ENCODE peak calls at places on chromosomes 12 and 14, in four cellular contexts. O is neural progenitor cell, G is fibroblast of lung, M is uterus. X is an unnamed sample.

GRCh38 chr12:47216150-47216677 is 136.5 kb upstream of the AMIGO2 start:
- DNase-seq in O (no peak), G (no peak), M (no peak), X (no peak)

GRCh38 chr14:32008602-32009193 is 68.4 kb upstream of the ARHGAP5 start:
- DNase-seq in O (no peak), G (no peak), M (no peak), X (no peak)

GRCh38 chr12:51949342-51950030 is 2.0 kb upstream of the ACVR1B start:
- DNase-seq in O (no peak), G (no peak), M (no peak), X (no peak)

GRCh38 chr12:115323223-115323905 is 639.4 kb upstream of the TBX3 start:
- DNase-seq in O (no peak), G (peak), M (no peak), X (no peak)

GRCh38 chr14:41385787-41386186 is 220.9 kb upstream of the LRFN5 start:
- DNase-seq in O (no peak), G (no peak), M (no peak), X (no peak)

GRCh38 chr12:105483691-105484090 is 153.2 kb downstream of the C12orf75 start:
- DNase-seq in O (no peak), G (no peak), M (no peak), X (no peak)

GRCh38 chr14:76917158-76917596 is 91.0 kb downstream of the LRRC74A start:
- DNase-seq in O (peak), G (peak), M (peak), X (no peak)

GRCh38 chr14:59130472-59130871 is 58.0 kb upstream of the DAAM1 start:
- DNase-seq in O (peak), G (no peak), M (peak), X (no peak)

GRCh38 chr12:23484238-23484637 is 465.2 kb downstream of the SOX5 start:
- DNase-seq in O (no peak), G (peak), M (no peak), X (no peak)

GRCh38 chr12:82149045-82149444 is 209.1 kb downstream of the CCDC59 start:
- DNase-seq in O (no peak), G (no peak), M (no peak), X (no peak)

GRCh38 chr12:53998900-53999236 is 1.1 kb upstream of the HOXC9 start:
- DNase-seq in O (no peak), G (no peak), M (no peak), X (no peak)

GRCh38 chr14:71918955-71919354 is 13.3 kb upstream of the RGS6 start:
- DNase-seq in O (peak), G (no peak), M (no peak), X (no peak)

GRCh38 chr12:120321382-120322202 is 6.0 kb downstream of the PLA2G1B start:
- DNase-seq in O (no peak), G (no peak), M (no peak), X (peak)

GRCh38 chr12:52816189-52816588 is 2.3 kb upstream of the KRT4 start:
- DNase-seq in O (no peak), G (no peak), M (no peak), X (no peak)

GRCh38 chr12:6494351-6494743 is 445 bp downstream of the NCAPD2 start:
- DNase-seq in O (no peak), G (no peak), M (no peak), X (no peak)

GRCh38 chr12:68425998-68426397 is 93.8 kb upstream of the MDM1 start:
- DNase-seq in O (no peak), G (peak), M (no peak), X (no peak)

GRCh38 chr14:89163237-89163636 is 253.8 kb downstream of the FOXN3 start:
- DNase-seq in O (no peak), G (no peak), M (no peak), X (no peak)

GRCh38 chr14:89165810-89166209 is 251.2 kb downstream of the FOXN3 start:
- DNase-seq in O (no peak), G (peak), M (no peak), X (no peak)

GRCh38 chr14:89166650-89167049 is 250.4 kb downstream of the FOXN3 start:
- DNase-seq in O (no peak), G (no peak), M (no peak), X (no peak)

GRCh38 chr14:89164168-89165074 is 252.6 kb downstream of the FOXN3 start:
- DNase-seq in O (no peak), G (no peak), M (no peak), X (no peak)

DNA sequence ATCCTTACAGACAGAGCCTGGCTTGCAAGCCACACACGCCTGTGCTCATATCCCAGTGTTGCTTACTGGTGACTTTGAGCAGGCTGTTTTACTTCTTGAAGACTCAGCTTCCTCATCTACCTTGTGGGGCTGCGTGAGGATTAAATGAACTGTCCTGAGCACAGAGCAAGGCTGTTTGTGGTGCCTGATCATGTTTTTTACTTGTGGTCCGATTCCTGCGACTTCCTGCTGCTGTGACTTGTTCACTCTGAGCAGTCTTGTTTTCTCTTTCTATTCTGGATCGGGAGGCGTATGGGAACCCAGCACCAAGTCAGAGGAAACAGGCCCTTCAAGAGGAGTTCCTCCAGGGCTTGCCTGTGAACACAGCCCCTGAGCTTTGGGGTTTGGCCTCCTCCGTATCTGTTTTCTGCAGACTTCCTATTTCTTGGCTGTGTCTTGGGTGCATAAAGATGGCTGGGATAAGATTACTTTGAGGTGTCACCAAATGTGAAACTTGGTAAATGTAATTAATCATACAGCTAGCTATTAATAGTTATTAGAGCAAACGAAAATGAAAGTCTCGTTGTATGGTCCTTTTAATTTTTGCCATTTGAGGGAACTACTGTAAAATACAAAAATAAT is 251.7 kb downstream of the FOXN3 start:
- DNase-seq in O (no peak), G (no peak), M (no peak), X (no peak)
- H3K4me3 ChIP-seq in O (no peak), G (no peak), M (peak), X (no peak)

GRCh38 chr14:91398192-91398591 is 19.4 kb downstream of the CCDC88C start:
- DNase-seq in O (no peak), G (no peak), M (no peak), X (no peak)

GRCh38 chr14:91394105-91395081 is 23.2 kb downstream of the CCDC88C start:
- DNase-seq in O (no peak), G (no peak), M (no peak), X (no peak)

GRCh38 chr14:91395466-91395865 is 22.2 kb downstream of the CCDC88C start:
- DNase-seq in O (no peak), G (no peak), M (no peak), X (no peak)

GRCh38 chr14:91396959-91397815 is 20.4 kb downstream of the CCDC88C start:
- DNase-seq in O (no peak), G (no peak), M (no peak), X (no peak)

GRCh38 chr14:91395998-91396660 is 21.5 kb downstream of the CCDC88C start:
- DNase-seq in O (no peak), G (no peak), M (no peak), X (no peak)
- H3K4me3 ChIP-seq in O (no peak), G (no peak), M (no peak), X (no peak)

GRCh38 chr12:22477166-22477893 is 67.0 kb downstream of the C2CD5 start:
- DNase-seq in O (no peak), G (peak), M (peak), X (peak)

GRCh38 chr12:22477894-22478287 is 66.5 kb downstream of the C2CD5 start:
- DNase-seq in O (no peak), G (peak), M (no peak), X (no peak)

GRCh38 chr12:22473212-22473611 is 71.1 kb downstream of the C2CD5 start:
- DNase-seq in O (no peak), G (no peak), M (no peak), X (no peak)

GRCh38 chr12:22480016-22480415 is 64.3 kb downstream of the C2CD5 start:
- DNase-seq in O (no peak), G (no peak), M (no peak), X (no peak)

DNA sequence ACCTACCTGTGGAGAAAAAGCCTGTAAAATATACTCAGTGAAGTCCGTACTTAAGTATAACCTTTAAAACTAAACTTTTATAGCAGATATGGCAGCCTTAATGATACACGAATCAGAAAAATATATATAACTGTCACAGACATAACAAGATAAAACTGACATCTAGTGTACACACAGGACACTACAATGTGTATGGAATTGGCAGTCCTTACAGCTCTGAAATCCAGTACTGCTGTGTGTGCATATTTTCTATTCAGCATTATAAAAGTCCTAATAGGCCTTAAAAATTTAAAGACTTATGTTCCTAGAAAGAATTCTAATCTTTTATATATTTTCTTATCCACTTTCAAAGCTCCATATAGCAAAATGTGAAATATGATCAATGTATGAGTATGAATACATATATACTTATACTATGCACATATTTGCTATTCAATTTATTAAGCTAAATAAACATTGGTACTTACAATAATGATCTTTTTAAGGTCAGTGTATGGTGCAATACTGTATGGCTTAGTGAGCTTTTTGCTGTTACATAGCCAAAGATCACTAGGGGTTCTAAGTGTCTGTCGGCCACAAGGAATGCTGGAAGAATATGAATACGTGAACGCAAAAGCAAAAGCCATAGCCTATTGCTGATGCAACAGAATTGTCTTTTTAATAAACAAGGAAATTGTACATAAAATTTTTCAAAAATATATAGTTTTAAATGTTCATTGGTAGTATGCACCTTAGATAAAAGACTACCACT is 69.2 kb downstream of the C2CD5 start:
- DNase-seq in O (no peak), G (peak), M (no peak), X (no peak)
- H3K4me3 ChIP-seq in O (no peak), G (no peak), M (no peak), X (no peak)

DNA sequence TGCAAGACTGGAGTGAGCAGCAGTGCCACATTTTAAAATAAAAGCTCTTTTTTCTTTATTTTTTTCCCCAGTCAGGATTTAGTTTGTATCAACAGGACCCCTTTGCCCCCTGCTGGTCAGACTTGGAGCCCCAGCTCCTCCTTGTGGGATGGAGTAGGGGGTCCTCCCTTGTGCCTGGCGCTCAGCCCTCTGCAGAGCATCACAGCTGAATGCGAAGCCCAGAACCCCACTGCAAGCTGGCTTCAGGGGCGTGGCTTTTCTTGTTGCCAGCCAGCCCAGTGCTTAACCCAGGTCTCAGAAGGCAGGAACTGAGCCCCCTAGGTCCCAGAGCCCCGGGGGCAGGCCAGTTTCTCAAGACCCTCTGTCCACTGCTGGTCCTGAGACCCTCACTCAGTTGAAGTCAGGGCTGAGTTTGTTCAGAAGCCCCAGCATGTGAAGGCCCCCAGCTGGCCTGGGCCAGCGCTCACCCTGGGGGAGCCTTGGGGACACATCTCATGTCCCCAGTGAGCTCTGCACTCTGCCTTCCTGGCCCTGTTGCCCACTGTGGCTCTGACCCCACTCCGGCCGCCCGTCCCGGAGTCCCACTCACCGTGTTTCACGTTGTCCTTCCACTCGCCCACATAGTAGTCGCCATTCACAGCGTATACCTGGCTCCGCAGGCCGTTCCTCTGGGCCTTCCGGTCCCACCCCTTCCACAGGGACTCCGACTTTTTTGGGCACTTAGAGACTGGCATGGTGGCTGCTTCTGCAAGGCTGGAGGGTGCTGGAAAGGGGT is 517 bp downstream of the MORN3 start:
- DNase-seq in O (peak), G (peak), M (no peak), X (no peak)
- H3K4me3 ChIP-seq in O (no peak), G (no peak), M (no peak), X (no peak)

DNA sequence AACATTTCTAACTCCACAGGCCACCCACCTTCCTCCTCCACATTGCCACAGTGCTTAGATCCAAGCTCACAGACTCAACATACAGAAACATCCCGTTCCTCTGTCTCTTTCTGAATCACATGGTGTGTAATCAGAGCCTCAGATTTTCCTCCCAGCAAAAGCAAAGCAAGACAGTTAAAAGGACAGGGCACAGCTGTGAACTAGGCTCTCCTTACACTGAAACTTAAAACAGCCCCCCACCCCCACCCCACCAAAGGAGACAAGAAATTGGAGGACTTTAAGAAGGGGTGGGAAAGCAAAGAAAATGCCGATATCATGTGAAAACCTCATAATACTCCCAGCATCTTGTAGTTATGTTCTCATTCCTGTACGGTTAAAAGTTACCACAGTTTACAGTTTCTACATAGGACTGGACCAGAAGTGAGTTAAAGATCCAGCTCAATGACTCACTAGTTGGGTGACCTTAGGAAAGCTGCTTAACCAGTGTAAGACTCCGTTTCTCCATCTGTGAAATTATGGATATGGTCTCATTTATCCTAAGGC is 4.8 kb downstream of the YBX3 start:
- DNase-seq in O (peak), G (peak), M (no peak), X (no peak)
- H3K4me3 ChIP-seq in O (peak), G (peak), M (no peak), X (peak)

GRCh38 chr14:70788893-70789292 is 20.4 kb downstream of the MAP3K9 start:
- DNase-seq in O (no peak), G (no peak), M (no peak), X (no peak)
- H3K4me3 ChIP-seq in O (no peak), G (no peak), M (no peak), X (no peak)